ENCODE peak calls at places on chromosomes 16 and 17, in five cellular contexts. One of them, this sample, is unnamed.

GRCh38 chr17:42484304-42484703 is 25.6 kb downstream of the ATP6V0A1 start:
- DNase-seq in tibial artery: no peak
- DNase-seq in heart left ventricle: no peak
- DNase-seq in mesendoderm: no peak
- DNase-seq in body of pancreas: peak; percentile 20
- DNase-seq in this sample: no peak

GRCh38 chr16:9007177-9007794 is 43.6 kb upstream of the USP7 start:
- DNase-seq in tibial artery: no peak
- DNase-seq in heart left ventricle: no peak
- DNase-seq in mesendoderm: no peak
- DNase-seq in body of pancreas: no peak
- DNase-seq in this sample: no peak

GRCh38 chr17:57662021-57662420 is 83.1 kb downstream of the CCDC182 start:
- DNase-seq in tibial artery: no peak
- DNase-seq in heart left ventricle: no peak
- DNase-seq in mesendoderm: no peak
- DNase-seq in body of pancreas: no peak
- DNase-seq in this sample: no peak

GRCh38 chr16:411576-412265 is 10.0 kb downstream of the DECR2 start:
- DNase-seq in tibial artery: no peak
- DNase-seq in heart left ventricle: no peak
- DNase-seq in mesendoderm: no peak
- DNase-seq in body of pancreas: no peak
- DNase-seq in this sample: no peak

GRCh38 chr16:71658771-71659170 is 32.8 kb downstream of the MARVELD3 start:
- DNase-seq in tibial artery: no peak
- DNase-seq in heart left ventricle: no peak
- DNase-seq in mesendoderm: no peak
- DNase-seq in body of pancreas: no peak
- DNase-seq in this sample: no peak

GRCh38 chr17:28493467-28493866 is 12.7 kb upstream of the FOXN1 start:
- DNase-seq in tibial artery: no peak
- DNase-seq in heart left ventricle: no peak
- DNase-seq in mesendoderm: no peak
- DNase-seq in body of pancreas: no peak
- DNase-seq in this sample: no peak

GRCh38 chr17:49108318-49108717 is 24.3 kb upstream of the B4GALNT2 start:
- DNase-seq in tibial artery: no peak
- DNase-seq in heart left ventricle: no peak
- DNase-seq in mesendoderm: peak; percentile 61
- DNase-seq in body of pancreas: peak; percentile 35
- DNase-seq in this sample: no peak

GRCh38 chr17:43033947-43034622 is 9.1 kb downstream of the RND2 start:
- DNase-seq in tibial artery: no peak
- DNase-seq in heart left ventricle: no peak
- DNase-seq in mesendoderm: peak; percentile 84
- DNase-seq in body of pancreas: no peak
- DNase-seq in this sample: no peak

GRCh38 chr17:55521193-55521592 is 9.9 kb upstream of the SMIM36 start:
- DNase-seq in tibial artery: no peak
- DNase-seq in heart left ventricle: no peak
- DNase-seq in mesendoderm: no peak
- DNase-seq in body of pancreas: no peak
- DNase-seq in this sample: no peak

GRCh38 chr17:34364741-34365140 is 1.7 kb upstream of the CCL1 start:
- DNase-seq in tibial artery: no peak
- DNase-seq in heart left ventricle: no peak
- DNase-seq in mesendoderm: no peak
- DNase-seq in body of pancreas: no peak
- DNase-seq in this sample: no peak

GRCh38 chr16:56603589-56603988 is 4.8 kb upstream of the MT2A start:
- DNase-seq in tibial artery: peak; percentile 46
- DNase-seq in heart left ventricle: peak; percentile 57
- DNase-seq in mesendoderm: peak; percentile 90
- DNase-seq in body of pancreas: peak; percentile 65
- DNase-seq in this sample: no peak

GRCh38 chr16:69871708-69872107 is 79.4 kb upstream of the CLEC18A start:
- DNase-seq in tibial artery: no peak
- DNase-seq in heart left ventricle: no peak
- DNase-seq in mesendoderm: no peak
- DNase-seq in body of pancreas: no peak
- DNase-seq in this sample: no peak

GRCh38 chr16:11627822-11628457 is 40.3 kb upstream of the SNN start:
- DNase-seq in tibial artery: no peak
- DNase-seq in heart left ventricle: no peak
- DNase-seq in mesendoderm: no peak
- DNase-seq in body of pancreas: no peak
- DNase-seq in this sample: no peak

GRCh38 chr16:55323637-55324490 is at the start of gene IRX6:
- DNase-seq in tibial artery: peak; percentile 31
- DNase-seq in heart left ventricle: peak; percentile 65
- DNase-seq in mesendoderm: peak; percentile 94
- DNase-seq in body of pancreas: no peak
- DNase-seq in this sample: no peak

GRCh38 chr17:324151-324571 is 28.4 kb downstream of the RPH3AL start:
- DNase-seq in tibial artery: peak; percentile 14
- DNase-seq in heart left ventricle: no peak
- DNase-seq in mesendoderm: no peak
- DNase-seq in body of pancreas: no peak
- DNase-seq in this sample: no peak

GRCh38 chr16:81543571-81543970 is 99.0 kb downstream of the CMIP start:
- DNase-seq in tibial artery: no peak
- DNase-seq in heart left ventricle: no peak
- DNase-seq in mesendoderm: no peak
- DNase-seq in body of pancreas: no peak
- DNase-seq in this sample: no peak

GRCh38 chr17:72373910-72374741 is 253.3 kb downstream of the SOX9 start:
- DNase-seq in tibial artery: no peak
- DNase-seq in heart left ventricle: no peak
- DNase-seq in mesendoderm: no peak
- DNase-seq in body of pancreas: no peak
- DNase-seq in this sample: no peak

GRCh38 chr17:33403194-33403593 is 110.1 kb upstream of the ASIC2 start:
- DNase-seq in tibial artery: no peak
- DNase-seq in heart left ventricle: no peak
- DNase-seq in mesendoderm: no peak
- DNase-seq in body of pancreas: no peak
- DNase-seq in this sample: no peak

GRCh38 chr17:61366076-61366714 is 33.4 kb upstream of the TBX2 start:
- DNase-seq in tibial artery: no peak
- DNase-seq in heart left ventricle: no peak
- DNase-seq in mesendoderm: no peak
- DNase-seq in body of pancreas: no peak
- DNase-seq in this sample: no peak

GRCh38 chr16:53159781-53160436 is 105.1 kb downstream of the CHD9 start:
- DNase-seq in tibial artery: no peak
- DNase-seq in heart left ventricle: no peak
- DNase-seq in mesendoderm: peak; percentile 68
- DNase-seq in body of pancreas: peak; percentile 20
- DNase-seq in this sample: no peak

GRCh38 chr17:60902399-60902798 is 224.7 kb downstream of the BCAS3 start:
- DNase-seq in tibial artery: no peak
- DNase-seq in heart left ventricle: no peak
- DNase-seq in mesendoderm: no peak
- DNase-seq in body of pancreas: no peak
- DNase-seq in this sample: no peak

GRCh38 chr16:53740476-53740875 is 36.5 kb downstream of the FTO start:
- DNase-seq in tibial artery: no peak
- DNase-seq in heart left ventricle: no peak
- DNase-seq in mesendoderm: no peak
- DNase-seq in body of pancreas: no peak
- DNase-seq in this sample: no peak

GRCh38 chr17:63378411-63379076 is 67.6 kb downstream of the CYB561 start:
- DNase-seq in tibial artery: no peak
- DNase-seq in heart left ventricle: no peak
- DNase-seq in mesendoderm: no peak
- DNase-seq in body of pancreas: no peak
- DNase-seq in this sample: no peak

GRCh38 chr17:28902819-28903545 is at the start of gene DHRS13:
- DNase-seq in tibial artery: peak; percentile 74
- DNase-seq in heart left ventricle: peak; percentile 90
- DNase-seq in mesendoderm: peak; percentile 98
- DNase-seq in body of pancreas: peak; percentile 92
- DNase-seq in this sample: peak; percentile 44

GRCh38 chr17:63399856-63400255 is 46.2 kb downstream of the CYB561 start:
- DNase-seq in tibial artery: peak; percentile 43
- DNase-seq in heart left ventricle: peak; percentile 82
- DNase-seq in mesendoderm: peak; percentile 10
- DNase-seq in body of pancreas: peak; percentile 48
- DNase-seq in this sample: no peak

GRCh38 chr17:73186283-73186682 is 6.6 kb upstream of the COG1 start:
- DNase-seq in tibial artery: no peak
- DNase-seq in heart left ventricle: no peak
- DNase-seq in mesendoderm: no peak
- DNase-seq in body of pancreas: no peak
- DNase-seq in this sample: no peak

GRCh38 chr16:86471896-86472295 is 38.4 kb upstream of the FOXF1 start:
- DNase-seq in tibial artery: no peak
- DNase-seq in heart left ventricle: no peak
- DNase-seq in mesendoderm: no peak
- DNase-seq in body of pancreas: no peak
- DNase-seq in this sample: no peak

GRCh38 chr17:27733771-27734170 is 66.6 kb downstream of the NOS2 start:
- DNase-seq in tibial artery: no peak
- DNase-seq in heart left ventricle: no peak
- DNase-seq in mesendoderm: peak; percentile 63
- DNase-seq in body of pancreas: no peak
- DNase-seq in this sample: no peak

GRCh38 chr16:47043200-47043599 is 69.7 kb upstream of the DNAJA2 start:
- DNase-seq in tibial artery: no peak
- DNase-seq in heart left ventricle: no peak
- DNase-seq in mesendoderm: no peak
- DNase-seq in body of pancreas: no peak
- DNase-seq in this sample: no peak

GRCh38 chr17:47301831-47302230 is 21.9 kb upstream of the EFCAB13 start:
- DNase-seq in tibial artery: no peak
- DNase-seq in heart left ventricle: no peak
- DNase-seq in mesendoderm: no peak
- DNase-seq in body of pancreas: no peak
- DNase-seq in this sample: no peak

DNA sequence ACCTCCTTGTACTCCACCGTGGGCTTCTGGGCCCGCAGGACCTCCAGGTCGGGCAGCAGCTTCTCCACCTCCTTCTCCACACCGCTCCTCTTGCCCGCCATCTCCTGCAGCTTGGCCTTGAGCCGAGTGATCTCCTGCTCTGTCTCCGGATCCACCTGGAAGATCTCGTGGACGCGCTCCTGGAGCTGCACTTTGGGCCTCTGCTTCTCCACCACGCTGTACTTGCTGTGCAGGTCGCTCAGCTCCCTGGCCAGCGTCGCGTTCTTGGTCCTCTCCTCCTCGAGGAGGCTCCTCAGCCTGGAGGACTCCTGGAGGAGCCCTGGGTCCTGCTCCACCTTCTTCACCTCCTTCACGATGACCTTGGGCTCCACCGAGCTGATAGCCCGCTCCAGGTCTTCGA is 8.8 kb downstream of the CDK3 start:
- DNase-seq in tibial artery: no peak
- DNase-seq in heart left ventricle: no peak
- DNase-seq in mesendoderm: no peak
- DNase-seq in body of pancreas: no peak
- DNase-seq in this sample: no peak
- H3K27ac ChIP-seq in tibial artery: no peak overlapping the region
- H3K27ac ChIP-seq in heart left ventricle: no peak overlapping the region
- H3K27ac ChIP-seq in mesendoderm: no peak overlapping the region
- H3K27ac ChIP-seq in body of pancreas: no peak overlapping the region
- H3K27ac ChIP-seq in this sample: no peak overlapping the region

GRCh38 chr17:78265121-78265520 is 33.7 kb downstream of the TMEM235 start:
- DNase-seq in tibial artery: no peak
- DNase-seq in heart left ventricle: no peak
- DNase-seq in mesendoderm: no peak
- DNase-seq in body of pancreas: no peak
- DNase-seq in this sample: no peak

GRCh38 chr17:78266231-78266631 is 34.8 kb downstream of the TMEM235 start:
- DNase-seq in tibial artery: no peak
- DNase-seq in heart left ventricle: no peak
- DNase-seq in mesendoderm: no peak
- DNase-seq in body of pancreas: peak; percentile 62
- DNase-seq in this sample: no peak

GRCh38 chr17:78267257-78268073 is 36.0 kb downstream of the TMEM235 start:
- DNase-seq in tibial artery: no peak
- DNase-seq in heart left ventricle: no peak
- DNase-seq in mesendoderm: no peak
- DNase-seq in body of pancreas: no peak
- DNase-seq in this sample: no peak

GRCh38 chr17:78268191-78268874 is 36.9 kb downstream of the TMEM235 start:
- DNase-seq in tibial artery: no peak
- DNase-seq in heart left ventricle: no peak
- DNase-seq in mesendoderm: no peak
- DNase-seq in body of pancreas: no peak
- DNase-seq in this sample: no peak

DNA sequence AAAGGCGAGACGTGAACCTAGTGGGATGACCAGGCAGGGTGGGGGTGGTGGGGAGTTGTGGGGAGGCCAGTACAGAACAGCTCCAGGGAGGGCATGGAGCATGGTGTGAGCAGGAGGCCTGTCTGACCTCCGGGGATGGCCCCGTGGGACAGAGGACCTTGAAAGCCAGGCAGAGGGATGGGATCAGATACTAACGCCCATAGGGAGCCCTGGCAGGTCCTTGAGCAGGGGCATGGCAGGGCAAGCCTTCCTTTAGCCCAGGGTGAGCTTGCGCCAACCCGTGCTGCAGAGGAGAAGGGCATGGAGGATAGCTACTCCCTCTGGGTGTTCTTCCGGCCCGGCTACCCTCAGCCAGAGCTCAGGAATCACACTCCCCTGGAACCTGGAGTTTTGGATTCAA is 35.3 kb downstream of the TMEM235 start:
- DNase-seq in tibial artery: no peak
- DNase-seq in heart left ventricle: no peak
- DNase-seq in mesendoderm: no peak
- DNase-seq in body of pancreas: no peak
- DNase-seq in this sample: no peak
- H3K4me1 ChIP-seq in tibial artery: no peaks in the 10 kb centered on the region
- H3K4me1 ChIP-seq in heart left ventricle: no peaks in the 10 kb centered on the region
- H3K4me1 ChIP-seq in mesendoderm: peaks cover 25% of the 10 kb centered on the region
- H3K4me1 ChIP-seq in body of pancreas: peaks cover 19% of the 10 kb centered on the region
- H3K4me1 ChIP-seq in this sample: no peaks in the 10 kb centered on the region

GRCh38 chr17:59361916-59362810 is 30.7 kb downstream of the YPEL2 start:
- DNase-seq in tibial artery: no peak
- DNase-seq in heart left ventricle: no peak
- DNase-seq in mesendoderm: no peak
- DNase-seq in body of pancreas: no peak
- DNase-seq in this sample: no peak
- H3K27ac ChIP-seq in tibial artery: peak overlapping the region; percentile 65
- H3K27ac ChIP-seq in heart left ventricle: peak overlapping the region; percentile 10
- H3K27ac ChIP-seq in mesendoderm: no peak overlapping the region
- H3K27ac ChIP-seq in body of pancreas: no peak overlapping the region
- H3K27ac ChIP-seq in this sample: peak overlapping the region; percentile 91

DNA sequence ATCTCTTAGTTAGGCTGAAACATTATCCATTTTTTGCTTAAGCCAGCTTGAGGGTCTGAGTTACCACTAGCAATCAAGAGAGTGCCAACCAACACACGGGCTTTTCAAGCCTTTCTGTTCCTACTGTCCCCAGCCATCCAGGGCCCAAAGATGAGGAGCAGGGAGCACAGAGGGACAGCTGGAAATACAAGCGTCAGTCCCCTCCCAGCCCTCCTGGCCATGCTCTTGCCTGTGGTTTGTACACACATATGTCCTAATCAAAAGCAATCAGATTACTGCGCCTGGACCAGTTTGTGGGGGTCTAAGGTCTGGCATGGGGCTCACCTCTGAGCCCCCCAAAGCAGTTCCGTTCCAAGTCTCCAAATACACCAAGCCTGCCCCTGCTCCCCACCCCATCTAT is 3.5 kb downstream of the CORO7 start:
- DNase-seq in tibial artery: no peak
- DNase-seq in heart left ventricle: no peak
- DNase-seq in mesendoderm: no peak
- DNase-seq in body of pancreas: no peak
- DNase-seq in this sample: no peak
- H3K4me1 ChIP-seq in tibial artery: no peaks in the 10 kb centered on the region
- H3K4me1 ChIP-seq in heart left ventricle: peaks cover 4% of the 10 kb centered on the region
- H3K4me1 ChIP-seq in mesendoderm: no peaks in the 10 kb centered on the region
- H3K4me1 ChIP-seq in body of pancreas: peaks cover 19% of the 10 kb centered on the region
- H3K4me1 ChIP-seq in this sample: peaks cover 18% of the 10 kb centered on the region